ENCODE peak calls at places on chromosomes 4 and X, in ten cellular contexts. M, Y, L, U, Z, H, Q, K, F and B are unnamed samples.

GRCh38 chrX:71198066-71198465 is 25.0 kb upstream of the GJB1 start:
- DNase-seq in M (no peak), Y (no peak), L (no peak), U (no peak), Z (peak; percentile 5), H (no peak), Q (no peak), K (no peak), F (no peak), B (no peak)

GRCh38 chrX:64580605-64581004 is 185.4 kb upstream of the MTMR8 start:
- DNase-seq in M (no peak), Y (no peak), L (no peak), U (no peak), Z (no peak), H (no peak), Q (no peak), K (no peak), F (no peak), B (no peak)

GRCh38 chr4:168677063-168677462 is 180.2 kb downstream of the PALLD start:
- DNase-seq in M (no peak), Y (no peak), L (no peak), U (no peak), Z (no peak), H (no peak), Q (no peak), K (no peak), F (no peak), B (no peak)

GRCh38 chr4:8152090-8152864 is 6.3 kb downstream of the ABLIM2 start:
- DNase-seq in M (no peak), Y (no peak), L (no peak), U (no peak), Z (no peak), H (no peak), Q (no peak), K (no peak), F (no peak), B (no peak)

GRCh38 chrX:56550667-56551066 is 12.8 kb upstream of the UBQLN2 start:
- DNase-seq in M (no peak), Y (no peak), L (no peak), U (no peak), Z (no peak), H (no peak), Q (no peak), K (no peak), F (no peak), B (no peak)

GRCh38 chr4:109945056-109945455 is 32.4 kb downstream of the EGF start:
- DNase-seq in M (no peak), Y (no peak), L (no peak), U (no peak), Z (peak; percentile 49), H (no peak), Q (no peak), K (no peak), F (peak; percentile 75), B (peak; percentile 10)

GRCh38 chr4:1604706-1605205 is 79.4 kb downstream of the FAM53A start:
- DNase-seq in M (no peak), Y (peak; percentile 18), L (no peak), U (peak; percentile 78), Z (peak; percentile 19), H (no peak), Q (no peak), K (no peak), F (no peak), B (no peak)

GRCh38 chrX:46710425-46710824 is 48.5 kb downstream of the SLC9A7 start:
- DNase-seq in M (peak; percentile 8), Y (no peak), L (no peak), U (no peak), Z (no peak), H (no peak), Q (no peak), K (no peak), F (peak; percentile 96), B (peak; percentile 12)

GRCh38 chr4:128379860-128380259 is 92.2 kb upstream of the PGRMC2 start:
- DNase-seq in M (peak; percentile 65), Y (peak; percentile 40), L (no peak), U (peak; percentile 46), Z (no peak), H (no peak), Q (no peak), K (no peak), F (no peak), B (peak; percentile 40)

GRCh38 chrX:63466690-63467089 is 115.6 kb upstream of the SPIN4 start:
- DNase-seq in M (no peak), Y (no peak), L (no peak), U (peak; percentile 2), Z (no peak), H (no peak), Q (no peak), K (no peak), F (no peak), B (no peak)

GRCh38 chr4:1628892-1629703 is 55.0 kb downstream of the FAM53A start:
- DNase-seq in M (peak; percentile 43), Y (peak; percentile 69), L (peak; percentile 96), U (peak; percentile 98), Z (peak; percentile 81), H (peak; percentile 7), Q (peak; percentile 67), K (peak; percentile 15), F (peak; percentile 17), B (peak; percentile 33)

GRCh38 chr4:177093964-177094363 is 215.7 kb upstream of the NEIL3 start:
- DNase-seq in M (peak; percentile 49), Y (no peak), L (no peak), U (no peak), Z (no peak), H (no peak), Q (no peak), K (no peak), F (no peak), B (no peak)

GRCh38 chr4:47913858-47914218 is 545 bp downstream of the NFXL1 start:
- DNase-seq in M (peak; percentile 1), Y (peak; percentile 47), L (peak; percentile 24), U (peak; percentile 65), Z (peak; percentile 44), H (peak; percentile 7), Q (no peak), K (peak; percentile 47), F (peak; percentile 50), B (peak; percentile 26)

GRCh38 chr4:53586121-53586816 is 5.0 kb downstream of the LNX1 start:
- DNase-seq in M (peak; percentile 91), Y (no peak), L (no peak), U (no peak), Z (no peak), H (no peak), Q (no peak), K (no peak), F (peak; percentile 74), B (peak; percentile 81)

GRCh38 chr4:55768291-55768690 is 51.3 kb upstream of the EXOC1L start:
- DNase-seq in M (peak; percentile 96), Y (no peak), L (no peak), U (peak; percentile 11), Z (no peak), H (no peak), Q (no peak), K (no peak), F (peak; percentile 35), B (peak; percentile 77)

GRCh38 chr4:168386002-168386401 is 67.5 kb upstream of the DDX60 start:
- DNase-seq in M (peak; percentile 12), Y (no peak), L (no peak), U (no peak), Z (no peak), H (no peak), Q (no peak), K (no peak), F (no peak), B (no peak)

GRCh38 chr4:38673109-38673978 is 9.3 kb downstream of the KLF3 start:
- DNase-seq in M (peak; percentile 58), Y (peak; percentile 79), L (no peak), U (peak; percentile 43), Z (no peak), H (no peak), Q (peak; percentile 71), K (no peak), F (peak; percentile 88), B (no peak)

GRCh38 chrX:65668362-65669310 is 1.2 kb downstream of the MSN start:
- DNase-seq in M (peak; percentile 86), Y (peak; percentile 70), L (peak; percentile 2), U (peak; percentile 50), Z (peak; percentile 49), H (no peak), Q (peak; percentile 78), K (peak; percentile 32), F (peak; percentile 78), B (peak; percentile 80)

GRCh38 chrX:47796433-47796906 is 40.2 kb upstream of the ZNF81 start:
- DNase-seq in M (peak; percentile 74), Y (no peak), L (no peak), U (no peak), Z (no peak), H (no peak), Q (no peak), K (no peak), F (peak; percentile 55), B (peak; percentile 46)

GRCh38 chrX:78092296-78092695 is 11.8 kb upstream of the PGK1 start:
- DNase-seq in M (peak; percentile 69), Y (no peak), L (no peak), U (peak; percentile 33), Z (no peak), H (no peak), Q (no peak), K (no peak), F (peak; percentile 90), B (peak; percentile 71)

GRCh38 chr4:145299380-145300076 is 119.1 kb upstream of the OTUD4 start:
- DNase-seq in M (peak; percentile 45), Y (no peak), L (no peak), U (no peak), Z (peak; percentile 82), H (no peak), Q (no peak), K (no peak), F (peak; percentile 90), B (peak; percentile 61)

GRCh38 chr4:95507147-95507546 is 41.6 kb downstream of the UNC5C start:
- DNase-seq in M (peak; percentile 17), Y (no peak), L (no peak), U (no peak), Z (no peak), H (no peak), Q (no peak), K (no peak), F (no peak), B (peak; percentile 78)

GRCh38 chr4:108466936-108467902 is 153.2 kb upstream of the RPL34 start:
- DNase-seq in M (peak; percentile 26), Y (no peak), L (no peak), U (no peak), Z (peak; percentile 15), H (no peak), Q (no peak), K (no peak), F (peak; percentile 91), B (peak; percentile 84)

GRCh38 chr4:141971854-141972253 is 335.5 kb downstream of the IL15 start:
- DNase-seq in M (no peak), Y (no peak), L (no peak), U (no peak), Z (no peak), H (no peak), Q (no peak), K (no peak), F (peak; percentile 0), B (no peak)

GRCh38 chr4:55445921-55446577 is 50.3 kb downstream of the TMEM165 start:
- DNase-seq in M (peak; percentile 25), Y (no peak), L (no peak), U (no peak), Z (no peak), H (no peak), Q (no peak), K (no peak), F (peak; percentile 57), B (peak; percentile 72)

GRCh38 chr4:159358226-159358625 is 255.3 kb downstream of the RAPGEF2 start:
- DNase-seq in M (peak; percentile 64), Y (no peak), L (no peak), U (no peak), Z (no peak), H (no peak), Q (no peak), K (no peak), F (peak; percentile 35), B (peak; percentile 80)

GRCh38 chrX:110915120-110915519 is 119.5 kb upstream of the CHRDL1 start:
- DNase-seq in M (peak; percentile 2), Y (no peak), L (no peak), U (no peak), Z (no peak), H (no peak), Q (no peak), K (no peak), F (peak; percentile 71), B (peak; percentile 9)

GRCh38 chr4:83316459-83317170 is 18.0 kb downstream of the HPSE start:
- DNase-seq in M (no peak), Y (no peak), L (no peak), U (no peak), Z (no peak), H (no peak), Q (no peak), K (no peak), F (peak; percentile 93), B (no peak)